ENCODE peak calls at places on chromosomes 3 and 15, in seven cellular contexts. O is progenitor cell of endocrine pancreas, V is endothelial cell, R is astrocyte, F is choroid plexus epithelial cell, J is right lobe of liver, C is fibroblast of pulmonary artery. H is an unnamed sample.

GRCh38 chr15:20341901-20342605 is 199.5 kb downstream of the GOLGA6L6 start:
- DNase-seq in O (peak; percentile 85), V (peak; percentile 43), R (no peak), F (no peak), J (peak; percentile 77), C (peak; percentile 30), H (peak; percentile 55)

GRCh38 chr3:61299343-61299742 is 48.1 kb upstream of the FHIT start:
- DNase-seq in O (no peak), V (no peak), R (no peak), F (no peak), J (no peak), C (no peak), H (no peak)

GRCh38 chr3:3027976-3028567 is 82.1 kb downstream of the IL5RA start:
- DNase-seq in O (no peak), V (no peak), R (no peak), F (no peak), J (no peak), C (no peak), H (no peak)

GRCh38 chr3:140995881-140996280 is 54.2 kb downstream of the SLC25A36 start:
- DNase-seq in O (no peak), V (no peak), R (no peak), F (peak; percentile 46), J (no peak), C (peak; percentile 11), H (no peak)

GRCh38 chr3:13332158-13332557 is 88.0 kb downstream of the NUP210 start:
- DNase-seq in O (no peak), V (no peak), R (no peak), F (peak; percentile 9), J (no peak), C (no peak), H (no peak)

GRCh38 chr3:49799761-49800160 is at the start of gene CDHR4:
- DNase-seq in O (no peak), V (no peak), R (peak; percentile 23), F (peak; percentile 84), J (no peak), C (peak; percentile 77), H (no peak)

GRCh38 chr15:48333553-48333952 is 2.3 kb downstream of the DUT start:
- DNase-seq in O (no peak), V (no peak), R (no peak), F (no peak), J (no peak), C (no peak), H (no peak)

GRCh38 chr15:97995192-97995591 is 34.7 kb downstream of the ARRDC4 start:
- DNase-seq in O (no peak), V (no peak), R (no peak), F (no peak), J (no peak), C (no peak), H (no peak)

GRCh38 chr3:78041486-78041885 is 1001.6 kb downstream of the ROBO2 start:
- DNase-seq in O (no peak), V (no peak), R (peak; percentile 74), F (peak; percentile 66), J (no peak), C (peak; percentile 22), H (no peak)

GRCh38 chr15:51281368-51281967 is 56.9 kb downstream of the CYP19A1 start:
- DNase-seq in O (peak; percentile 25), V (peak; percentile 74), R (no peak), F (peak; percentile 79), J (peak; percentile 51), C (peak; percentile 78), H (peak; percentile 47)
- TF ChIP-seq CTCF in O (peak; percentile 67), V (peak; percentile 63), R (peak; percentile 46), F (peak; percentile 94), J (peak; percentile 69), C (peak; percentile 88), H (peak; percentile 60)

GRCh38 chr3:169390310-169390731 is 273.2 kb downstream of the MECOM start:
- DNase-seq in O (no peak), V (no peak), R (peak; percentile 25), F (peak; percentile 31), J (no peak), C (peak; percentile 58), H (no peak)
- TF ChIP-seq CTCF in O (peak; percentile 15), V (no peak), R (no peak), F (peak; percentile 36), J (peak; percentile 11), C (peak; percentile 46), H (no peak)

DNA sequence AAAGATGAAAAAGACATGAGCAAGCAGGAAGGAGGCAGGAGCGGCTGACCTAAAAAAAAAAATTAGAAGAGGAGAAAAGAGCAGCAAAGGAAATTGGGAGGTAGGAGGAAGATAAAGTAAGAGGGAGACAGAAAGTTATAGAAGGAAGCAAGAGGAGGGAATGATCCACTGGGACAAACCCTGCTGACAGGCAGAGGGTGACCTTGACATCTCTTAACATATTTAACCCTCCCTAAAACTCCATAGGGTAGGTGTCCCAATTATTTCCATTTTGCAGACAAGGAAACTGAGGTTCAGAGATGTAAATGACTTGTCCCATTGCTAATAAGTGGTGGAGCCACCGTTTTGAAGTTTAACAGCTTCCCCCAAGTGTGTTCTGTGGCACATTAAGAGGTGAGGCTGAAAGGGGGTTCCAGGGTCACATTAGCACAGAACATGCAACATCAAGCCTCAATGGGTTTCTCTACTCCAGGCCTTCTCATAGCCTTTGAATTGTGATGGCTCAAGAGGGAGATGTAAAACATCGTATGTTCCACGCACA is 37.4 kb upstream of the PRICKLE2 start:
- DNase-seq in O (no peak), V (no peak), R (no peak), F (no peak), J (no peak), C (no peak), H (no peak)
- TF ChIP-seq CTCF in O (no peak), V (no peak), R (no peak), F (peak; percentile 17), J (peak; percentile 15), C (no peak), H (no peak)

GRCh38 chr3:119388577-119388976 is 74.8 kb downstream of the TMEM39A start:
- DNase-seq in O (no peak), V (no peak), R (no peak), F (no peak), J (no peak), C (peak; percentile 9), H (no peak)
- TF ChIP-seq CTCF in O (no peak), V (no peak), R (no peak), F (peak; percentile 27), J (no peak), C (peak; percentile 18), H (no peak)

DNA sequence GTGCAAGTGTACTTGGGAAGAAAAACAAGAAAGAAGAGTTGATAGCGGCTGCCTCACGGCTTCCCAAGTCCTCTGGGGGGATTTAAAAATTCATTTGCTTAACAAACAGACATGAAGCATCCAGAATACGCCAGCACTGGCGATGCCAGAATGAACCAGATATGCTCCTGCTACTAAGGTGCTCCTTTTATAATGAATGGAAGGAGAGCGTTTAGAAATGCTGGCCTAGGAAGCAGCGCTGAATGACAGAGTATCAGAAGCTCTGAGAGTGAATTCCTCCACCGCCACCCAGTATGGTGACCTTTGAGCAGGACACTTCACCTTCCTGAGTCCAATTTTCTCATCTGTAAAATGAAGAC is 185.9 kb upstream of the TSC22D2 start:
- DNase-seq in O (no peak), V (no peak), R (no peak), F (no peak), J (no peak), C (no peak), H (no peak)
- TF ChIP-seq CTCF in O (no peak), V (no peak), R (no peak), F (no peak), J (no peak), C (no peak), H (no peak)

GRCh38 chr3:180466401-180467005 is 135.5 kb upstream of the TTC14 start:
- DNase-seq in O (no peak), V (no peak), R (no peak), F (no peak), J (no peak), C (no peak), H (no peak)
- TF ChIP-seq CTCF in O (no peak), V (no peak), R (no peak), F (no peak), J (no peak), C (no peak), H (no peak)

GRCh38 chr3:121834079-121834730 is 655 bp downstream of the IQCB1 start:
- DNase-seq in O (no peak), V (no peak), R (no peak), F (peak; percentile 22), J (peak; percentile 27), C (peak; percentile 10), H (peak; percentile 8)

GRCh38 chr3:121839962-121840361 is 5.0 kb downstream of the EAF2 start:
- DNase-seq in O (no peak), V (no peak), R (no peak), F (no peak), J (no peak), C (no peak), H (no peak)

GRCh38 chr3:121836069-121836468 is 1.1 kb downstream of the EAF2 start:
- DNase-seq in O (no peak), V (no peak), R (no peak), F (no peak), J (no peak), C (no peak), H (no peak)

GRCh38 chr3:121834734-121835709 is at the start of the genes EAF2 and IQCB1:
- DNase-seq in O (peak; percentile 88), V (peak; percentile 93), R (peak; percentile 89), F (peak; percentile 96), J (peak; percentile 98), C (peak; percentile 96), H (peak; percentile 90)
- TF ChIP-seq CTCF in O (no peak), V (no peak), R (no peak), F (no peak), J (no peak), C (no peak), H (no peak)